ENCODE peak calls at places on chromosomes 4 and X, in six cellular contexts. O is HCT116, H is H1, E is HepG2, P is GM12878, J is K562. Q is an unnamed sample.

GRCh38 chr4:127012549-127012948 is 620.2 kb upstream of the INTU start:
- DNase-seq in E (no peak), H (no peak), O (no peak), P (no peak), J (no peak), Q (no peak)

GRCh38 chrX:75149654-75150053 is 6.4 kb downstream of the ABCB7 start:
- DNase-seq in O (no peak), P (no peak), H (no peak), E (no peak), J (no peak), Q (no peak)

GRCh38 chr4:156779046-156779445 is 192.6 kb downstream of the PDGFC start:
- DNase-seq in H (no peak), O (no peak), E (no peak), P (no peak), J (no peak), Q (no peak)

GRCh38 chr4:41448935-41449334 is 89.0 kb upstream of the LIMCH1 start:
- DNase-seq in E (peak; percentile 3), H (no peak), P (no peak), O (no peak), J (no peak), Q (no peak)

GRCh38 chr4:185232370-185232769 is 23.0 kb downstream of the SNX25 start:
- DNase-seq in H (no peak), E (no peak), O (no peak), J (no peak), P (no peak), Q (no peak)

GRCh38 chr4:37948542-37948941 is 11.7 kb upstream of the PTTG2 start:
- DNase-seq in O (no peak), H (no peak), P (peak; percentile 13), E (no peak), J (no peak), Q (no peak)

GRCh38 chrX:57156397-57157049 is 19.3 kb upstream of the SPIN2A start:
- DNase-seq in P (no peak), H (peak; percentile 48), E (peak; percentile 50), J (peak; percentile 8), O (peak; percentile 13), Q (no peak)

GRCh38 chr4:8155048-8155447 is 3.6 kb downstream of the ABLIM2 start:
- DNase-seq in H (no peak), J (no peak), E (no peak), P (no peak), O (no peak), Q (no peak)

GRCh38 chr4:106263594-106264330 is 52.2 kb downstream of the TBCK start:
- DNase-seq in O (no peak), H (no peak), J (no peak), P (no peak), E (no peak), Q (no peak)

GRCh38 chr4:74789518-74789917 is 4.8 kb downstream of the BTC start:
- DNase-seq in H (no peak), P (no peak), O (no peak), E (no peak), J (no peak), Q (no peak)

GRCh38 chr4:74793757-74794340 is 474 bp downstream of the BTC start:
- DNase-seq in P (no peak), J (no peak), H (peak; percentile 81), E (peak; percentile 3), O (no peak), Q (no peak)

GRCh38 chr4:74796631-74797030 is 2.3 kb upstream of the BTC start:
- DNase-seq in H (no peak), O (no peak), J (no peak), P (no peak), E (no peak), Q (no peak)

GRCh38 chr4:74790652-74791051 is 3.7 kb downstream of the BTC start:
- DNase-seq in O (no peak), J (no peak), P (no peak), E (no peak), H (no peak), Q (no peak)

GRCh38 chr4:74794341-74794801 is at the start of gene BTC:
- DNase-seq in E (peak; percentile 30), J (no peak), P (no peak), O (peak; percentile 43), H (peak; percentile 60), Q (no peak)
- TF ChIP-seq EZH2 in E (no peak), J (no peak), P (no peak), O (no peak), H (no peak), Q (no peak)

GRCh38 chr4:5843573-5844239 is 49.2 kb downstream of the CRMP1 start:
- DNase-seq in P (no peak), H (no peak), O (no peak), E (no peak), J (no peak), Q (no peak)

GRCh38 chr4:5842456-5842855 is 50.4 kb downstream of the CRMP1 start:
- DNase-seq in E (no peak), P (no peak), J (no peak), O (no peak), H (no peak), Q (no peak)

GRCh38 chr4:5839751-5840674 is 52.9 kb downstream of the CRMP1 start:
- DNase-seq in O (no peak), H (no peak), E (no peak), J (no peak), P (no peak), Q (no peak)

GRCh38 chr4:5836943-5837342 is 55.9 kb downstream of the CRMP1 start:
- DNase-seq in J (no peak), E (peak; percentile 46), P (no peak), O (no peak), H (no peak), Q (no peak)

GRCh38 chr4:5839332-5839731 is 53.6 kb downstream of the CRMP1 start:
- DNase-seq in H (no peak), O (no peak), P (no peak), E (no peak), J (no peak), Q (no peak)
- H3K4me3 ChIP-seq in H (no peak overlapping the region), O (no peak overlapping the region), P (no peak overlapping the region), E (no peak overlapping the region), J (no peak overlapping the region), Q (no peak overlapping the region)

GRCh38 chrX:12309040-12309732 is 170.9 kb downstream of the FRMPD4 start:
- DNase-seq in H (no peak), E (no peak), O (no peak), P (no peak), J (no peak), Q (no peak)

GRCh38 chrX:12309733-12310054 is 171.4 kb downstream of the FRMPD4 start:
- DNase-seq in E (no peak), J (no peak), O (no peak), P (no peak), H (no peak), Q (no peak)

GRCh38 chrX:12307961-12308360 is 169.7 kb downstream of the FRMPD4 start:
- DNase-seq in P (no peak), E (no peak), J (no peak), H (no peak), O (no peak), Q (no peak)

GRCh38 chrX:12304261-12304660 is 166.0 kb downstream of the FRMPD4 start:
- DNase-seq in J (no peak), E (no peak), P (no peak), H (no peak), O (no peak), Q (no peak)

DNA sequence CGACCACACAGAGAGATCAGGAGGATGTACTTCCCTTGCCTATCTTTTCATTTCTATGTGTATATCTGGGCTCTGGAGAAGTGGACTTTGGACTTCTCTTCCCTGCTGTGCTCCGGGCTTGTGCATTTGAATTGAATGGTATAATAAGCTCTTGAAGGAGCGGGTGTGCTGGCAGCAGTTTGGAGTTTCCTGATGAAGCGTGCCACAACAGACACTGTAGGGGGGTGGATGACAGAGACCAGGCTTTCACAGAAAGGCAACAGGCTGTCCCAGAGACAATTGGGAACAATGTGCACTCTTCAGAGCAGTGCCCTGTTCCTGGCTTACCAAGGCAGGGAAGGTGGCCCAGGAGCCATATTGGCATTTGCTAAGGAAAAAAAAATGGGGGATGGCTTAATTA is 170.1 kb downstream of the FRMPD4 start:
- DNase-seq in H (no peak), O (no peak), P (no peak), J (no peak), E (no peak), Q (no peak)
- TF ChIP-seq POLR2AphosphoS5 in H (no peak), O (no peak), P (no peak), J (no peak), E (no peak), Q (no peak)

GRCh38 chr4:122788935-122789334 is 37.7 kb upstream of the FGF2 start:
- DNase-seq in H (no peak), P (no peak), O (no peak), J (no peak), E (no peak), Q (no peak)
- TF ChIP-seq EZH2 in H (no peak), P (no peak), O (no peak), J (no peak), E (no peak), Q (no peak)

GRCh38 chr4:4866124-4866832 is 6.8 kb downstream of the MSX1 start:
- DNase-seq in J (no peak), H (peak; percentile 72), P (no peak), O (no peak), E (no peak), Q (no peak)
- H3K4me3 ChIP-seq in J (no peak overlapping the region), H (peak overlapping the region; percentile 26), P (no peak overlapping the region), O (no peak overlapping the region), E (no peak overlapping the region), Q (no peak overlapping the region)

GRCh38 chrX:118495958-118496762 is 545 bp downstream of the DOCK11 start:
- DNase-seq in H (peak; percentile 49), O (no peak), J (peak; percentile 21), E (no peak), P (no peak), Q (no peak)

GRCh38 chrX:118497180-118497814 is 1.7 kb downstream of the DOCK11 start:
- DNase-seq in P (no peak), E (peak; percentile 20), O (no peak), H (no peak), J (no peak), Q (no peak)

GRCh38 chrX:118496763-118497079 is 1.1 kb downstream of the DOCK11 start:
- DNase-seq in O (no peak), P (no peak), H (no peak), E (no peak), J (no peak), Q (no peak)

GRCh38 chrX:118493653-118494297 is 1.8 kb upstream of the DOCK11 start:
- DNase-seq in H (no peak), O (no peak), E (no peak), J (peak; percentile 20), P (no peak), Q (no peak)

DNA sequence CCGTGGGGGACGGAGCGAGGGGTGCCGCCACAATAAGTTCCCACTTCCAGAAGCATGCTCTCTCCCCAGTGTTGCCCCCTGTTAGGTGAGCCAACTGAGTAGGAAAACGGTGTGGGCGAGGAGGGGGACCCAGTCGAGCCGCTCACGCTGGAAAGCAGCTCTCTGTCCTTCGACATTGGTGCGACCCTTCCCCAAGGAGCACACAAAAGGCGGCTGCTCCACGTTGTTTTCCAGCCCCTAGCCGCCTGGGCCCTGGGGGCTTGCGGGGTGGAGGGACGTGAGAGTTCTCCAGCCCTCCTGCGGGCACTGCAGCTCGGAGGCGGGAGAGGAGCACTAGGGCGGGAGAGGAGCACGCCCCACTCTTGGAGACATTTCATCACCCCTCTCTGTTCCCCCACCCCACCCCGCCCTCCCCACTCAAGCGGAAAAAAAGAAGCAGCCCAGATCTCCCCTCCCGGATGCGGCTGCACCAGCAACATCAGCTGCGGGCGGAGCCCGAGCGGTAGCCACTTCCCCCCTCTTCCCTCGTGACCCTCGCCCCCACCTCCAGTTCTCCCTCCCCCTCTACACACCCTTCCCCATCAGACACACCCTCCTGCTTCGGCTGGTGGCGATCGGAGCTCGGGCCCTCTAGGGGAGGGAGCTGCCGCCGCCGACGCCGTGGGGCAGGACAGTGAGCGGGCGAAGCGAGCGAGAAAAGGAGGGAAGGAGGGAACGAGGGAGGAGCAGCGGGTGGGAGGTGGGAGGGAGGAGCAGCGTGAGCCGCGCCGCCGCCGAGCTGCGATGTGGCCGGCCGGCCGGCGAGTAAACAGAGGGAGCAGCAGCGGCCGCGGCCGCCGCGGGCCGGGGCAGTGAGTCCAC is at the start of gene DOCK11:
- DNase-seq in H (peak; percentile 61), E (peak; percentile 2), P (peak; percentile 58), O (no peak), J (peak; percentile 84), Q (no peak)
- TF ChIP-seq POLR2AphosphoS5 in H (no peak), E (no peak), P (no peak), O (no peak), J (no peak), Q (no peak)